ENCODE peak calls at places on chromosome 19, in nine cellular contexts. One of them, this sample, is unnamed.
A peak's percentile ranks its signal among the peaks of the same experiment; 100 is the strongest.

GRCh38 chr19:35041548-35042055 is at the start of gene HPN:
- DNase-seq in NCI-H446: no peak
- DNase-seq in B cell: no peak
- DNase-seq in Calu3: peak; percentile 38
- DNase-seq in IMR-90: no peak
- DNase-seq in activated CD4-positive, alpha-beta T cell treated with anti-CD3 and anti-CD28 coated beads for 4 hours: no peak
- DNase-seq in astrocyte: no peak
- DNase-seq in stimulated activated CD8-positive, alpha-beta memory T cell treated with anti-CD3 and anti-CD28 coated beads, Interleukin-4, amount 100 ng/mL, for 1 hour: no peak
- DNase-seq in activated T-helper 2 cell treated with anti-CD3 and anti-CD28 coated beads, Interferon-gamma antibody, Interleukin-2, Interleukin-4, amounts not matched to agents 10 μg/mL and 5 μg/mL and 100 μg/mL, durations not matched to agents 14 hours and 24 hours and 36 hours: no peak
- DNase-seq in this sample: no peak

GRCh38 chr19:10896851-10897526 is 25.6 kb downstream of the CARM1 start:
- DNase-seq in stimulated activated CD8-positive, alpha-beta memory T cell treated with anti-CD3 and anti-CD28 coated beads, Interleukin-4, amount 100 ng/mL, for 1 hour: no peak
- DNase-seq in NCI-H446: no peak
- DNase-seq in astrocyte: no peak
- DNase-seq in activated CD4-positive, alpha-beta T cell treated with anti-CD3 and anti-CD28 coated beads for 4 hours: no peak
- DNase-seq in Calu3: no peak
- DNase-seq in activated T-helper 2 cell treated with anti-CD3 and anti-CD28 coated beads, Interferon-gamma antibody, Interleukin-2, Interleukin-4, amounts not matched to agents 10 μg/mL and 5 μg/mL and 100 μg/mL, durations not matched to agents 14 hours and 24 hours and 36 hours: no peak
- DNase-seq in B cell: no peak
- DNase-seq in IMR-90: peak; percentile 69
- DNase-seq in this sample: peak; percentile 58

GRCh38 chr19:1173845-1174809 is at the start of gene SBNO2:
- DNase-seq in astrocyte: peak; percentile 47
- DNase-seq in Calu3: peak; percentile 91
- DNase-seq in activated CD4-positive, alpha-beta T cell treated with anti-CD3 and anti-CD28 coated beads for 4 hours: peak; percentile 90
- DNase-seq in activated T-helper 2 cell treated with anti-CD3 and anti-CD28 coated beads, Interferon-gamma antibody, Interleukin-2, Interleukin-4, amounts not matched to agents 10 μg/mL and 5 μg/mL and 100 μg/mL, durations not matched to agents 14 hours and 24 hours and 36 hours: peak; percentile 88
- DNase-seq in NCI-H446: peak; percentile 72
- DNase-seq in B cell: peak; percentile 91
- DNase-seq in IMR-90: peak; percentile 80
- DNase-seq in stimulated activated CD8-positive, alpha-beta memory T cell treated with anti-CD3 and anti-CD28 coated beads, Interleukin-4, amount 100 ng/mL, for 1 hour: peak; percentile 83
- DNase-seq in this sample: peak; percentile 88

GRCh38 chr19:3480383-3481091 is at the start of gene SMIM24:
- DNase-seq in activated CD4-positive, alpha-beta T cell treated with anti-CD3 and anti-CD28 coated beads for 4 hours: no peak
- DNase-seq in activated T-helper 2 cell treated with anti-CD3 and anti-CD28 coated beads, Interferon-gamma antibody, Interleukin-2, Interleukin-4, amounts not matched to agents 10 μg/mL and 5 μg/mL and 100 μg/mL, durations not matched to agents 14 hours and 24 hours and 36 hours: no peak
- DNase-seq in NCI-H446: no peak
- DNase-seq in B cell: no peak
- DNase-seq in Calu3: peak; percentile 44
- DNase-seq in astrocyte: no peak
- DNase-seq in stimulated activated CD8-positive, alpha-beta memory T cell treated with anti-CD3 and anti-CD28 coated beads, Interleukin-4, amount 100 ng/mL, for 1 hour: no peak
- DNase-seq in IMR-90: no peak
- DNase-seq in this sample: no peak

GRCh38 chr19:52991021-52991420 is 22.7 kb upstream of the ERVV-1 start:
- DNase-seq in B cell: no peak
- DNase-seq in astrocyte: no peak
- DNase-seq in Calu3: no peak
- DNase-seq in stimulated activated CD8-positive, alpha-beta memory T cell treated with anti-CD3 and anti-CD28 coated beads, Interleukin-4, amount 100 ng/mL, for 1 hour: no peak
- DNase-seq in NCI-H446: no peak
- DNase-seq in IMR-90: no peak
- DNase-seq in activated CD4-positive, alpha-beta T cell treated with anti-CD3 and anti-CD28 coated beads for 4 hours: no peak
- DNase-seq in activated T-helper 2 cell treated with anti-CD3 and anti-CD28 coated beads, Interferon-gamma antibody, Interleukin-2, Interleukin-4, amounts not matched to agents 10 μg/mL and 5 μg/mL and 100 μg/mL, durations not matched to agents 14 hours and 24 hours and 36 hours: no peak
- DNase-seq in this sample: peak; percentile 35

GRCh38 chr19:51251453-51251790 is 542 bp downstream of the SIGLECL1 start:
- DNase-seq in activated CD4-positive, alpha-beta T cell treated with anti-CD3 and anti-CD28 coated beads for 4 hours: no peak
- DNase-seq in NCI-H446: no peak
- DNase-seq in B cell: no peak
- DNase-seq in Calu3: peak; percentile 65
- DNase-seq in activated T-helper 2 cell treated with anti-CD3 and anti-CD28 coated beads, Interferon-gamma antibody, Interleukin-2, Interleukin-4, amounts not matched to agents 10 μg/mL and 5 μg/mL and 100 μg/mL, durations not matched to agents 14 hours and 24 hours and 36 hours: no peak
- DNase-seq in IMR-90: no peak
- DNase-seq in astrocyte: no peak
- DNase-seq in stimulated activated CD8-positive, alpha-beta memory T cell treated with anti-CD3 and anti-CD28 coated beads, Interleukin-4, amount 100 ng/mL, for 1 hour: no peak
- DNase-seq in this sample: no peak

GRCh38 chr19:28414748-28415147 is 798.2 kb downstream of the UQCRFS1 start:
- DNase-seq in Calu3: no peak
- DNase-seq in activated CD4-positive, alpha-beta T cell treated with anti-CD3 and anti-CD28 coated beads for 4 hours: no peak
- DNase-seq in B cell: no peak
- DNase-seq in NCI-H446: no peak
- DNase-seq in IMR-90: no peak
- DNase-seq in stimulated activated CD8-positive, alpha-beta memory T cell treated with anti-CD3 and anti-CD28 coated beads, Interleukin-4, amount 100 ng/mL, for 1 hour: no peak
- DNase-seq in astrocyte: no peak
- DNase-seq in activated T-helper 2 cell treated with anti-CD3 and anti-CD28 coated beads, Interferon-gamma antibody, Interleukin-2, Interleukin-4, amounts not matched to agents 10 μg/mL and 5 μg/mL and 100 μg/mL, durations not matched to agents 14 hours and 24 hours and 36 hours: no peak
- DNase-seq in this sample: no peak

GRCh38 chr19:8001995-8002849 is 3.2 kb downstream of the ELAVL1 start:
- DNase-seq in activated CD4-positive, alpha-beta T cell treated with anti-CD3 and anti-CD28 coated beads for 4 hours: peak; percentile 64
- DNase-seq in NCI-H446: peak; percentile 27
- DNase-seq in astrocyte: peak; percentile 36
- DNase-seq in IMR-90: peak; percentile 75
- DNase-seq in B cell: peak; percentile 79
- DNase-seq in Calu3: peak; percentile 82
- DNase-seq in activated T-helper 2 cell treated with anti-CD3 and anti-CD28 coated beads, Interferon-gamma antibody, Interleukin-2, Interleukin-4, amounts not matched to agents 10 μg/mL and 5 μg/mL and 100 μg/mL, durations not matched to agents 14 hours and 24 hours and 36 hours: peak; percentile 70
- DNase-seq in stimulated activated CD8-positive, alpha-beta memory T cell treated with anti-CD3 and anti-CD28 coated beads, Interleukin-4, amount 100 ng/mL, for 1 hour: peak; percentile 49
- DNase-seq in this sample: peak; percentile 85

GRCh38 chr19:18633321-18633720 is 3.5 kb upstream of the KLHL26 start:
- DNase-seq in astrocyte: no peak
- DNase-seq in B cell: no peak
- DNase-seq in IMR-90: no peak
- DNase-seq in Calu3: no peak
- DNase-seq in stimulated activated CD8-positive, alpha-beta memory T cell treated with anti-CD3 and anti-CD28 coated beads, Interleukin-4, amount 100 ng/mL, for 1 hour: no peak
- DNase-seq in activated CD4-positive, alpha-beta T cell treated with anti-CD3 and anti-CD28 coated beads for 4 hours: no peak
- DNase-seq in activated T-helper 2 cell treated with anti-CD3 and anti-CD28 coated beads, Interferon-gamma antibody, Interleukin-2, Interleukin-4, amounts not matched to agents 10 μg/mL and 5 μg/mL and 100 μg/mL, durations not matched to agents 14 hours and 24 hours and 36 hours: no peak
- DNase-seq in NCI-H446: no peak
- DNase-seq in this sample: no peak

GRCh38 chr19:45354443-45354842 is 13.9 kb downstream of the KLC3 start:
- DNase-seq in B cell: no peak
- DNase-seq in activated CD4-positive, alpha-beta T cell treated with anti-CD3 and anti-CD28 coated beads for 4 hours: no peak
- DNase-seq in activated T-helper 2 cell treated with anti-CD3 and anti-CD28 coated beads, Interferon-gamma antibody, Interleukin-2, Interleukin-4, amounts not matched to agents 10 μg/mL and 5 μg/mL and 100 μg/mL, durations not matched to agents 14 hours and 24 hours and 36 hours: no peak
- DNase-seq in Calu3: no peak
- DNase-seq in NCI-H446: no peak
- DNase-seq in stimulated activated CD8-positive, alpha-beta memory T cell treated with anti-CD3 and anti-CD28 coated beads, Interleukin-4, amount 100 ng/mL, for 1 hour: no peak
- DNase-seq in astrocyte: no peak
- DNase-seq in IMR-90: no peak
- DNase-seq in this sample: no peak

GRCh38 chr19:55304279-55304978 is 20.6 kb downstream of the BRSK1 start:
- DNase-seq in NCI-H446: no peak
- DNase-seq in stimulated activated CD8-positive, alpha-beta memory T cell treated with anti-CD3 and anti-CD28 coated beads, Interleukin-4, amount 100 ng/mL, for 1 hour: no peak
- DNase-seq in Calu3: peak; percentile 48
- DNase-seq in activated CD4-positive, alpha-beta T cell treated with anti-CD3 and anti-CD28 coated beads for 4 hours: no peak
- DNase-seq in astrocyte: no peak
- DNase-seq in activated T-helper 2 cell treated with anti-CD3 and anti-CD28 coated beads, Interferon-gamma antibody, Interleukin-2, Interleukin-4, amounts not matched to agents 10 μg/mL and 5 μg/mL and 100 μg/mL, durations not matched to agents 14 hours and 24 hours and 36 hours: no peak
- DNase-seq in IMR-90: no peak
- DNase-seq in B cell: no peak
- DNase-seq in this sample: peak; percentile 46

GRCh38 chr19:8320564-8321066 is 560 bp downstream of the NDUFA7 start:
- DNase-seq in NCI-H446: no peak
- DNase-seq in Calu3: no peak
- DNase-seq in activated CD4-positive, alpha-beta T cell treated with anti-CD3 and anti-CD28 coated beads for 4 hours: no peak
- DNase-seq in B cell: no peak
- DNase-seq in astrocyte: no peak
- DNase-seq in IMR-90: no peak
- DNase-seq in stimulated activated CD8-positive, alpha-beta memory T cell treated with anti-CD3 and anti-CD28 coated beads, Interleukin-4, amount 100 ng/mL, for 1 hour: no peak
- DNase-seq in activated T-helper 2 cell treated with anti-CD3 and anti-CD28 coated beads, Interferon-gamma antibody, Interleukin-2, Interleukin-4, amounts not matched to agents 10 μg/mL and 5 μg/mL and 100 μg/mL, durations not matched to agents 14 hours and 24 hours and 36 hours: no peak
- DNase-seq in this sample: no peak

GRCh38 chr19:14511245-14511625 is 7.0 kb downstream of the DNAJB1 start:
- DNase-seq in astrocyte: no peak
- DNase-seq in Calu3: no peak
- DNase-seq in NCI-H446: no peak
- DNase-seq in activated CD4-positive, alpha-beta T cell treated with anti-CD3 and anti-CD28 coated beads for 4 hours: no peak
- DNase-seq in B cell: no peak
- DNase-seq in IMR-90: no peak
- DNase-seq in stimulated activated CD8-positive, alpha-beta memory T cell treated with anti-CD3 and anti-CD28 coated beads, Interleukin-4, amount 100 ng/mL, for 1 hour: no peak
- DNase-seq in activated T-helper 2 cell treated with anti-CD3 and anti-CD28 coated beads, Interferon-gamma antibody, Interleukin-2, Interleukin-4, amounts not matched to agents 10 μg/mL and 5 μg/mL and 100 μg/mL, durations not matched to agents 14 hours and 24 hours and 36 hours: no peak
- DNase-seq in this sample: no peak

GRCh38 chr19:16416996-16417395 is 54.8 kb downstream of the EPS15L1 start:
- DNase-seq in activated T-helper 2 cell treated with anti-CD3 and anti-CD28 coated beads, Interferon-gamma antibody, Interleukin-2, Interleukin-4, amounts not matched to agents 10 μg/mL and 5 μg/mL and 100 μg/mL, durations not matched to agents 14 hours and 24 hours and 36 hours: no peak
- DNase-seq in B cell: peak; percentile 63
- DNase-seq in NCI-H446: no peak
- DNase-seq in activated CD4-positive, alpha-beta T cell treated with anti-CD3 and anti-CD28 coated beads for 4 hours: no peak
- DNase-seq in Calu3: no peak
- DNase-seq in astrocyte: no peak
- DNase-seq in IMR-90: no peak
- DNase-seq in stimulated activated CD8-positive, alpha-beta memory T cell treated with anti-CD3 and anti-CD28 coated beads, Interleukin-4, amount 100 ng/mL, for 1 hour: no peak
- DNase-seq in this sample: no peak

GRCh38 chr19:18029617-18030338 is 21.8 kb downstream of the ARRDC2 start:
- DNase-seq in Calu3: peak; percentile 60
- DNase-seq in stimulated activated CD8-positive, alpha-beta memory T cell treated with anti-CD3 and anti-CD28 coated beads, Interleukin-4, amount 100 ng/mL, for 1 hour: no peak
- DNase-seq in B cell: no peak
- DNase-seq in activated T-helper 2 cell treated with anti-CD3 and anti-CD28 coated beads, Interferon-gamma antibody, Interleukin-2, Interleukin-4, amounts not matched to agents 10 μg/mL and 5 μg/mL and 100 μg/mL, durations not matched to agents 14 hours and 24 hours and 36 hours: no peak
- DNase-seq in activated CD4-positive, alpha-beta T cell treated with anti-CD3 and anti-CD28 coated beads for 4 hours: no peak
- DNase-seq in astrocyte: no peak
- DNase-seq in NCI-H446: peak; percentile 91
- DNase-seq in IMR-90: peak; percentile 32
- DNase-seq in this sample: no peak

GRCh38 chr19:7326105-7326877 is 22.4 kb upstream of the ARHGEF18 start:
- DNase-seq in NCI-H446: no peak
- DNase-seq in IMR-90: no peak
- DNase-seq in B cell: no peak
- DNase-seq in activated T-helper 2 cell treated with anti-CD3 and anti-CD28 coated beads, Interferon-gamma antibody, Interleukin-2, Interleukin-4, amounts not matched to agents 10 μg/mL and 5 μg/mL and 100 μg/mL, durations not matched to agents 14 hours and 24 hours and 36 hours: peak; percentile 20
- DNase-seq in Calu3: no peak
- DNase-seq in astrocyte: no peak
- DNase-seq in activated CD4-positive, alpha-beta T cell treated with anti-CD3 and anti-CD28 coated beads for 4 hours: peak; percentile 41
- DNase-seq in stimulated activated CD8-positive, alpha-beta memory T cell treated with anti-CD3 and anti-CD28 coated beads, Interleukin-4, amount 100 ng/mL, for 1 hour: no peak
- DNase-seq in this sample: peak; percentile 51

GRCh38 chr19:50490991-50491472 is 14.4 kb upstream of the GARIN5A start:
- DNase-seq in NCI-H446: no peak
- DNase-seq in B cell: no peak
- DNase-seq in IMR-90: no peak
- DNase-seq in activated CD4-positive, alpha-beta T cell treated with anti-CD3 and anti-CD28 coated beads for 4 hours: no peak
- DNase-seq in astrocyte: no peak
- DNase-seq in activated T-helper 2 cell treated with anti-CD3 and anti-CD28 coated beads, Interferon-gamma antibody, Interleukin-2, Interleukin-4, amounts not matched to agents 10 μg/mL and 5 μg/mL and 100 μg/mL, durations not matched to agents 14 hours and 24 hours and 36 hours: no peak
- DNase-seq in stimulated activated CD8-positive, alpha-beta memory T cell treated with anti-CD3 and anti-CD28 coated beads, Interleukin-4, amount 100 ng/mL, for 1 hour: no peak
- DNase-seq in Calu3: no peak
- DNase-seq in this sample: no peak

GRCh38 chr19:1935484-1936208 is 5.3 kb upstream of the CSNK1G2 start:
- DNase-seq in activated T-helper 2 cell treated with anti-CD3 and anti-CD28 coated beads, Interferon-gamma antibody, Interleukin-2, Interleukin-4, amounts not matched to agents 10 μg/mL and 5 μg/mL and 100 μg/mL, durations not matched to agents 14 hours and 24 hours and 36 hours: no peak
- DNase-seq in NCI-H446: no peak
- DNase-seq in B cell: no peak
- DNase-seq in astrocyte: peak; percentile 36
- DNase-seq in IMR-90: peak; percentile 28
- DNase-seq in Calu3: no peak
- DNase-seq in activated CD4-positive, alpha-beta T cell treated with anti-CD3 and anti-CD28 coated beads for 4 hours: no peak
- DNase-seq in stimulated activated CD8-positive, alpha-beta memory T cell treated with anti-CD3 and anti-CD28 coated beads, Interleukin-4, amount 100 ng/mL, for 1 hour: no peak
- DNase-seq in this sample: peak; percentile 57

GRCh38 chr19:15623711-15624318 is 8.8 kb downstream of the CYP4F8 start:
- DNase-seq in astrocyte: no peak
- DNase-seq in activated T-helper 2 cell treated with anti-CD3 and anti-CD28 coated beads, Interferon-gamma antibody, Interleukin-2, Interleukin-4, amounts not matched to agents 10 μg/mL and 5 μg/mL and 100 μg/mL, durations not matched to agents 14 hours and 24 hours and 36 hours: no peak
- DNase-seq in Calu3: peak; percentile 32
- DNase-seq in activated CD4-positive, alpha-beta T cell treated with anti-CD3 and anti-CD28 coated beads for 4 hours: no peak
- DNase-seq in IMR-90: no peak
- DNase-seq in B cell: no peak
- DNase-seq in stimulated activated CD8-positive, alpha-beta memory T cell treated with anti-CD3 and anti-CD28 coated beads, Interleukin-4, amount 100 ng/mL, for 1 hour: no peak
- DNase-seq in NCI-H446: no peak
- DNase-seq in this sample: no peak

GRCh38 chr19:52724701-52725514 is 9.9 kb downstream of the ZNF611 start:
- DNase-seq in stimulated activated CD8-positive, alpha-beta memory T cell treated with anti-CD3 and anti-CD28 coated beads, Interleukin-4, amount 100 ng/mL, for 1 hour: no peak
- DNase-seq in IMR-90: no peak
- DNase-seq in B cell: no peak
- DNase-seq in NCI-H446: no peak
- DNase-seq in activated T-helper 2 cell treated with anti-CD3 and anti-CD28 coated beads, Interferon-gamma antibody, Interleukin-2, Interleukin-4, amounts not matched to agents 10 μg/mL and 5 μg/mL and 100 μg/mL, durations not matched to agents 14 hours and 24 hours and 36 hours: no peak
- DNase-seq in Calu3: no peak
- DNase-seq in activated CD4-positive, alpha-beta T cell treated with anti-CD3 and anti-CD28 coated beads for 4 hours: no peak
- DNase-seq in astrocyte: no peak
- DNase-seq in this sample: no peak

GRCh38 chr19:9456018-9456689 is 20.8 kb upstream of the ZNF266 start:
- DNase-seq in activated CD4-positive, alpha-beta T cell treated with anti-CD3 and anti-CD28 coated beads for 4 hours: no peak
- DNase-seq in B cell: no peak
- DNase-seq in IMR-90: no peak
- DNase-seq in stimulated activated CD8-positive, alpha-beta memory T cell treated with anti-CD3 and anti-CD28 coated beads, Interleukin-4, amount 100 ng/mL, for 1 hour: no peak
- DNase-seq in activated T-helper 2 cell treated with anti-CD3 and anti-CD28 coated beads, Interferon-gamma antibody, Interleukin-2, Interleukin-4, amounts not matched to agents 10 μg/mL and 5 μg/mL and 100 μg/mL, durations not matched to agents 14 hours and 24 hours and 36 hours: no peak
- DNase-seq in astrocyte: no peak
- DNase-seq in Calu3: no peak
- DNase-seq in NCI-H446: no peak
- DNase-seq in this sample: no peak

GRCh38 chr19:13597625-13598024 is 91.3 kb upstream of the CACNA1A start:
- DNase-seq in astrocyte: peak; percentile 45
- DNase-seq in activated T-helper 2 cell treated with anti-CD3 and anti-CD28 coated beads, Interferon-gamma antibody, Interleukin-2, Interleukin-4, amounts not matched to agents 10 μg/mL and 5 μg/mL and 100 μg/mL, durations not matched to agents 14 hours and 24 hours and 36 hours: peak; percentile 28
- DNase-seq in B cell: peak; percentile 63
- DNase-seq in stimulated activated CD8-positive, alpha-beta memory T cell treated with anti-CD3 and anti-CD28 coated beads, Interleukin-4, amount 100 ng/mL, for 1 hour: peak; percentile 9
- DNase-seq in Calu3: peak; percentile 55
- DNase-seq in activated CD4-positive, alpha-beta T cell treated with anti-CD3 and anti-CD28 coated beads for 4 hours: peak; percentile 30
- DNase-seq in NCI-H446: peak; percentile 53
- DNase-seq in IMR-90: peak; percentile 74
- DNase-seq in this sample: peak; percentile 85

GRCh38 chr19:38224014-38224862 is at the start of gene DPF1:
- DNase-seq in activated T-helper 2 cell treated with anti-CD3 and anti-CD28 coated beads, Interferon-gamma antibody, Interleukin-2, Interleukin-4, amounts not matched to agents 10 μg/mL and 5 μg/mL and 100 μg/mL, durations not matched to agents 14 hours and 24 hours and 36 hours: peak; percentile 49
- DNase-seq in stimulated activated CD8-positive, alpha-beta memory T cell treated with anti-CD3 and anti-CD28 coated beads, Interleukin-4, amount 100 ng/mL, for 1 hour: no peak
- DNase-seq in activated CD4-positive, alpha-beta T cell treated with anti-CD3 and anti-CD28 coated beads for 4 hours: peak; percentile 51
- DNase-seq in B cell: peak; percentile 47
- DNase-seq in astrocyte: peak; percentile 36
- DNase-seq in IMR-90: peak; percentile 56
- DNase-seq in NCI-H446: peak; percentile 23
- DNase-seq in Calu3: peak; percentile 93
- DNase-seq in this sample: peak; percentile 55

GRCh38 chr19:3095375-3096191 is 1.4 kb downstream of the GNA11 start:
- DNase-seq in B cell: no peak
- DNase-seq in activated T-helper 2 cell treated with anti-CD3 and anti-CD28 coated beads, Interferon-gamma antibody, Interleukin-2, Interleukin-4, amounts not matched to agents 10 μg/mL and 5 μg/mL and 100 μg/mL, durations not matched to agents 14 hours and 24 hours and 36 hours: peak; percentile 22
- DNase-seq in activated CD4-positive, alpha-beta T cell treated with anti-CD3 and anti-CD28 coated beads for 4 hours: peak; percentile 72
- DNase-seq in IMR-90: no peak
- DNase-seq in astrocyte: no peak
- DNase-seq in stimulated activated CD8-positive, alpha-beta memory T cell treated with anti-CD3 and anti-CD28 coated beads, Interleukin-4, amount 100 ng/mL, for 1 hour: peak; percentile 9
- DNase-seq in NCI-H446: no peak
- DNase-seq in Calu3: peak; percentile 5
- DNase-seq in this sample: no peak

GRCh38 chr19:13094771-13095392 is 7.8 kb downstream of the LYL1 start:
- DNase-seq in B cell: peak; percentile 68
- DNase-seq in activated T-helper 2 cell treated with anti-CD3 and anti-CD28 coated beads, Interferon-gamma antibody, Interleukin-2, Interleukin-4, amounts not matched to agents 10 μg/mL and 5 μg/mL and 100 μg/mL, durations not matched to agents 14 hours and 24 hours and 36 hours: no peak
- DNase-seq in activated CD4-positive, alpha-beta T cell treated with anti-CD3 and anti-CD28 coated beads for 4 hours: no peak
- DNase-seq in NCI-H446: no peak
- DNase-seq in stimulated activated CD8-positive, alpha-beta memory T cell treated with anti-CD3 and anti-CD28 coated beads, Interleukin-4, amount 100 ng/mL, for 1 hour: no peak
- DNase-seq in Calu3: no peak
- DNase-seq in IMR-90: no peak
- DNase-seq in astrocyte: no peak
- DNase-seq in this sample: no peak

GRCh38 chr19:30563691-30564090 is 191.5 kb downstream of the ZNF536 start:
- DNase-seq in activated T-helper 2 cell treated with anti-CD3 and anti-CD28 coated beads, Interferon-gamma antibody, Interleukin-2, Interleukin-4, amounts not matched to agents 10 μg/mL and 5 μg/mL and 100 μg/mL, durations not matched to agents 14 hours and 24 hours and 36 hours: no peak
- DNase-seq in B cell: no peak
- DNase-seq in stimulated activated CD8-positive, alpha-beta memory T cell treated with anti-CD3 and anti-CD28 coated beads, Interleukin-4, amount 100 ng/mL, for 1 hour: no peak
- DNase-seq in activated CD4-positive, alpha-beta T cell treated with anti-CD3 and anti-CD28 coated beads for 4 hours: no peak
- DNase-seq in Calu3: no peak
- DNase-seq in astrocyte: no peak
- DNase-seq in IMR-90: no peak
- DNase-seq in NCI-H446: no peak
- DNase-seq in this sample: no peak

GRCh38 chr19:19539738-19540703 is 2.0 kb downstream of the CILP2 start:
- DNase-seq in astrocyte: peak; percentile 35
- DNase-seq in activated T-helper 2 cell treated with anti-CD3 and anti-CD28 coated beads, Interferon-gamma antibody, Interleukin-2, Interleukin-4, amounts not matched to agents 10 μg/mL and 5 μg/mL and 100 μg/mL, durations not matched to agents 14 hours and 24 hours and 36 hours: peak; percentile 46
- DNase-seq in Calu3: no peak
- DNase-seq in B cell: peak; percentile 50
- DNase-seq in NCI-H446: no peak
- DNase-seq in IMR-90: peak; percentile 46
- DNase-seq in activated CD4-positive, alpha-beta T cell treated with anti-CD3 and anti-CD28 coated beads for 4 hours: peak; percentile 72
- DNase-seq in stimulated activated CD8-positive, alpha-beta memory T cell treated with anti-CD3 and anti-CD28 coated beads, Interleukin-4, amount 100 ng/mL, for 1 hour: peak; percentile 42
- DNase-seq in this sample: peak; percentile 80

GRCh38 chr19:7194566-7194965 is 99.6 kb downstream of the INSR start:
- DNase-seq in NCI-H446: no peak
- DNase-seq in activated T-helper 2 cell treated with anti-CD3 and anti-CD28 coated beads, Interferon-gamma antibody, Interleukin-2, Interleukin-4, amounts not matched to agents 10 μg/mL and 5 μg/mL and 100 μg/mL, durations not matched to agents 14 hours and 24 hours and 36 hours: no peak
- DNase-seq in IMR-90: no peak
- DNase-seq in Calu3: no peak
- DNase-seq in astrocyte: no peak
- DNase-seq in B cell: no peak
- DNase-seq in activated CD4-positive, alpha-beta T cell treated with anti-CD3 and anti-CD28 coated beads for 4 hours: no peak
- DNase-seq in stimulated activated CD8-positive, alpha-beta memory T cell treated with anti-CD3 and anti-CD28 coated beads, Interleukin-4, amount 100 ng/mL, for 1 hour: no peak
- DNase-seq in this sample: no peak

GRCh38 chr19:54095136-54095858 is 5.3 kb downstream of the OSCAR start:
- DNase-seq in IMR-90: no peak
- DNase-seq in activated T-helper 2 cell treated with anti-CD3 and anti-CD28 coated beads, Interferon-gamma antibody, Interleukin-2, Interleukin-4, amounts not matched to agents 10 μg/mL and 5 μg/mL and 100 μg/mL, durations not matched to agents 14 hours and 24 hours and 36 hours: no peak
- DNase-seq in astrocyte: no peak
- DNase-seq in stimulated activated CD8-positive, alpha-beta memory T cell treated with anti-CD3 and anti-CD28 coated beads, Interleukin-4, amount 100 ng/mL, for 1 hour: no peak
- DNase-seq in NCI-H446: no peak
- DNase-seq in activated CD4-positive, alpha-beta T cell treated with anti-CD3 and anti-CD28 coated beads for 4 hours: no peak
- DNase-seq in B cell: no peak
- DNase-seq in Calu3: no peak
- DNase-seq in this sample: no peak

GRCh38 chr19:4988770-4989251 is 19.9 kb downstream of the KDM4B start:
- DNase-seq in stimulated activated CD8-positive, alpha-beta memory T cell treated with anti-CD3 and anti-CD28 coated beads, Interleukin-4, amount 100 ng/mL, for 1 hour: no peak
- DNase-seq in activated CD4-positive, alpha-beta T cell treated with anti-CD3 and anti-CD28 coated beads for 4 hours: no peak
- DNase-seq in astrocyte: peak; percentile 95
- DNase-seq in Calu3: no peak
- DNase-seq in B cell: no peak
- DNase-seq in NCI-H446: no peak
- DNase-seq in IMR-90: peak; percentile 88
- DNase-seq in activated T-helper 2 cell treated with anti-CD3 and anti-CD28 coated beads, Interferon-gamma antibody, Interleukin-2, Interleukin-4, amounts not matched to agents 10 μg/mL and 5 μg/mL and 100 μg/mL, durations not matched to agents 14 hours and 24 hours and 36 hours: no peak
- DNase-seq in this sample: peak; percentile 47

GRCh38 chr19:19510432-19510831 is 4.9 kb downstream of the TSSK6 start:
- DNase-seq in NCI-H446: no peak
- DNase-seq in Calu3: no peak
- DNase-seq in astrocyte: no peak
- DNase-seq in IMR-90: no peak
- DNase-seq in B cell: no peak
- DNase-seq in activated CD4-positive, alpha-beta T cell treated with anti-CD3 and anti-CD28 coated beads for 4 hours: no peak
- DNase-seq in stimulated activated CD8-positive, alpha-beta memory T cell treated with anti-CD3 and anti-CD28 coated beads, Interleukin-4, amount 100 ng/mL, for 1 hour: no peak
- DNase-seq in activated T-helper 2 cell treated with anti-CD3 and anti-CD28 coated beads, Interferon-gamma antibody, Interleukin-2, Interleukin-4, amounts not matched to agents 10 μg/mL and 5 μg/mL and 100 μg/mL, durations not matched to agents 14 hours and 24 hours and 36 hours: no peak
- DNase-seq in this sample: no peak

This sample was measured in choroid plexus epithelial cell.